ENCODE peak calls at places on chromosomes 5 and 9, in six cellular contexts. V is IMR-90, T is mammary epithelial cell, B is DND-41, U is MM.1S, E is H9. R is an unnamed sample.

GRCh38 chr5:65101706-65102105 is 333.0 kb downstream of the CWC27 start:
- DNase-seq in V (peak; percentile 70), T (no peak), B (no peak), U (no peak), E (no peak), R (no peak)

GRCh38 chr5:140214831-140215230 is 39.8 kb downstream of the CYSTM1 start:
- DNase-seq in V (peak; percentile 83), T (peak; percentile 92), B (peak; percentile 48), U (peak; percentile 85), E (no peak), R (no peak)

GRCh38 chr5:54063817-54064216 is 246.6 kb downstream of the ARL15 start:
- DNase-seq in V (peak; percentile 89), T (no peak), B (no peak), U (no peak), E (no peak), R (no peak)

GRCh38 chr5:95842955-95843544 is 20.5 kb upstream of the GLRX start:
- DNase-seq in V (peak; percentile 75), T (no peak), B (peak; percentile 81), U (peak; percentile 94), E (peak; percentile 57), R (peak; percentile 71)

GRCh38 chr5:72837524-72838096 is 21.1 kb downstream of the TNPO1 start:
- DNase-seq in V (no peak), T (no peak), B (no peak), U (no peak), E (no peak), R (no peak)

GRCh38 chr5:133117166-133117929 is 65.5 kb downstream of the HSPA4 start:
- DNase-seq in V (no peak), T (no peak), B (no peak), U (no peak), E (no peak), R (no peak)

GRCh38 chr5:153711755-153712154 is 221.3 kb downstream of the GRIA1 start:
- DNase-seq in V (peak; percentile 6), T (no peak), B (no peak), U (no peak), E (no peak), R (no peak)

GRCh38 chr5:43603535-43604363 is 769 bp downstream of the NNT start:
- DNase-seq in V (peak; percentile 33), T (peak; percentile 28), B (peak; percentile 76), U (peak; percentile 93), E (peak; percentile 52), R (peak; percentile 90)

GRCh38 chr9:20473566-20474116 is 148.7 kb downstream of the MLLT3 start:
- DNase-seq in V (no peak), T (no peak), B (no peak), U (no peak), E (no peak), R (no peak)

DNA sequence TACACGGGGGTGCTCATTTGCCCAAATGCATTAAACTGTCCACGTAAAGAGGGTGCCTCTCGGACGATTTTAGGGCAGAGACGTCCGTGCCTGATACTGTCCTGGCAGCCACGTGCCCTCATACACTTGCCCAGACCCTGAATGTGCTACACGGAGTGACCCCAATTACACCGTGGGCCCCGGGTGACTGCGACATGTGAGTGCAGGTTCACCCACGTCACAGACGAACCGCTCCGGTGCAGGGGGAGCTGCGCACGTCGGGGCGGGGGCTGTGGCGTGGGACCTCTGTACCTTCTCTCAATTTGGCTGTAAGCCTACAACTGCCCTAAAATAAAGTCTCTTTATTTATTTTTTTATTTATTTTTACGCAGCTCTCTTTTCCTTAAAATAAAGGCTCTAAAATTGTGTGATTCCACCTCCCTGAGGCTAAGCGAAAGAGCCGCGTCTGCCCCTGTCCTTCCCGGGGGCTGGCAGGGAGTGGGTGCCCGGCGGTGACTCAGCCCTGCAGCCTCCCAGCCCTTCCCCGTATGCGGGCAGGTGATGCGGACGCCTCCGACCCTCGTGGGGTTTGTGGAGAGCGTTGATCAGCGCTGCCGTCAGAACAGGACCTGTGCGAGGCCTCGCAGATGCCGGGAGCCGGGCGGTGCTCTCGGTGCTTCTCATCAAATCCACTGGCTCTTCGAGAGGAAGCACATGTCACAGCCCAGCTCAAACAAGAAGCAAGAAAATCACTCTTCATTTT is 9.2 kb upstream of the EGFL7 start:
- DNase-seq in V (no peak), T (peak; percentile 16), B (no peak), U (no peak), E (no peak), R (no peak)
- H3K27me3 ChIP-seq in V (peaks cover 13% of the 10 kb centered on the region), T (no peaks in the 10 kb centered on the region), B (no peaks in the 10 kb centered on the region), U (peaks cover 93% of the 10 kb centered on the region), E (no peaks in the 10 kb centered on the region), R (no peaks in the 10 kb centered on the region)

GRCh38 chr5:9063615-9064245 is 482.1 kb downstream of the SEMA5A start:
- DNase-seq in V (peak; percentile 30), T (no peak), B (no peak), U (no peak), E (no peak), R (no peak)
- H4K20me1 ChIP-seq in V (no peaks in the 10 kb centered on the region), T (no peaks in the 10 kb centered on the region), B (no peaks in the 10 kb centered on the region), U (no peaks in the 10 kb centered on the region), E (no peaks in the 10 kb centered on the region), R (no peaks in the 10 kb centered on the region)

DNA sequence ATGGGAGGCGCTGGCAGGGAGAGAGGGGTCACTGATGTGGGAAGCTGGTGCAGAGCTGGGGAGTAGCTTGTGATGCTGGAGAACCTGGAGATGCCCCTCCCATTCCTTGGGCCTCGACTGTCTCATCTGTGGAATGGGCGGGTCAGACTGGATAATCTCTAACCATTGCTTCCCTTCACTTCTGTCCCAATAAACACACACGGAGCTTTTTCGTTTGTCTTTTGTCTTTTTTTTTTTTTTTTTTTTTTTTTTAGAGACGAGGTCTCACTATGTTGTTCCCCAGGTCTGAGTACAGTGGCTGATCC is 36.5 kb downstream of the ALG2 start:
- DNase-seq in V (no peak), T (no peak), B (no peak), U (no peak), E (no peak), R (no peak)
- H2AFZ ChIP-seq in V (peak overlapping the region; percentile 88), T (no peak overlapping the region), B (peak overlapping the region; percentile 36), U (peak overlapping the region; percentile 51), E (no peak overlapping the region), R (no peak overlapping the region)

GRCh38 chr9:135692410-135692809 is 6.9 kb downstream of the SOHLH1 start:
- DNase-seq in V (peak; percentile 8), T (peak; percentile 57), B (no peak), U (no peak), E (no peak), R (no peak)
- H3K27me3 ChIP-seq in V (peaks cover 2% of the 10 kb centered on the region), T (no peaks in the 10 kb centered on the region), B (no peaks in the 10 kb centered on the region), U (peaks cover 91% of the 10 kb centered on the region), E (no peaks in the 10 kb centered on the region), R (no peaks in the 10 kb centered on the region)

GRCh38 chr5:148831590-148832565 is 5.5 kb downstream of the ADRB2 start:
- DNase-seq in V (no peak), T (no peak), B (no peak), U (peak; percentile 73), E (no peak), R (peak; percentile 83)
- H4K20me1 ChIP-seq in V (peaks cover 6% of the 10 kb centered on the region), T (no peaks in the 10 kb centered on the region), B (no peaks in the 10 kb centered on the region), U (no peaks in the 10 kb centered on the region), E (no peaks in the 10 kb centered on the region), R (peaks cover 47% of the 10 kb centered on the region)

DNA sequence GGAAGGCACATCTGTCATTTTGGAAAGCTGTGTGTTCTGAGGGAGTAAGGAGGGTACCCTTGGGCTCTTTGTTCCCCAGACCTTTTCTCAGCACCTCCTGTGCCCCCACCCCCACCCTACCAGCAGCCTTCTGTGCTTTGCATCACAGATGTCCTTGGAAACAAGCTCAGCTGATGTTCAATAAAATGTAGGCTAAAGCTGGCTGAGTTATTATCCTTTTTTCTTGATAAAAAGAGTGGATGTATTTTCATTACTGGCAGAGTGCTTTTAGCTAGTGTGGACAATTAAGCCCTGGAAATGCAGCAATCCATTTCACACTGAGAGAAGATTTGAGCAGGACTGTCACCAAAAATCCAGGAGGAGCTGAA is 50.4 kb upstream of the CTNNA1 start:
- DNase-seq in V (no peak), T (no peak), B (no peak), U (no peak), E (no peak), R (no peak)
- H2AFZ ChIP-seq in V (no peak overlapping the region), T (no peak overlapping the region), B (no peak overlapping the region), U (no peak overlapping the region), E (no peak overlapping the region), R (no peak overlapping the region)

DNA sequence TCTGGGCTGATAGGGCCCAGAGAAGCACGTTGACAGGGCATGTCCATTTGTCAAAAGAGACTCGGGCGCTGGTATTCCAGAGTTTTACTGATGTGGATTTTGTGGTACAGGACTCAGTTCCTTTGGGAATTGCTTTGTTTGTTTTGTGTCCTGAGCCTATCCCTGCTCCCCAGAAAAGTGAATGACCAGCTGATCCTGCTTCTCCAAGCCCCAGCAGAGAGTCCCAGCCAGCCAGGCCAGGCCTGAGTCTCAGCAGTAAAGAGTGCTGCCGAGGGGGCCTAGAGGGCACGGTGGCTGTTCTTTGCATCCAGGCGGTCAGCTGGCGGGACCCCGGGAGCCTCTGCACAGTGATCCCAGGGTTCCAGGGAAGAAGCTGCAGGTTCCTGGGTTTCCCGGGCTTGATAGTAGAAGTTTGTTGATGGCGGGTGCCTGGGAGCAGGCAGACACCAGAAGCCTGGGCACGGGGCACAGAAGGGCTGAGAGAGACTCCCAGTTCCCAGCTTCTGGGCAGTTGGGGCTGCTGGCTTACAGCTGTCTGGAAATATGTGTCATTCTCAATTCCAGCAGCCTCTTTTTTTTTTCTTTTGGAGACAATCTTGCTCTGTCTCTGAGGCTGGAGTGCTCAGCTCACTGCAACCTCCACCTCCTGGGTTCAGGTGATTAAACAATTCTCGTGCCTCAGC is 8.7 kb downstream of the PRDM12 start:
- DNase-seq in V (no peak), T (no peak), B (no peak), U (no peak), E (no peak), R (no peak)
- H3K27me3 ChIP-seq in V (peaks cover 24% of the 10 kb centered on the region), T (no peaks in the 10 kb centered on the region), B (no peaks in the 10 kb centered on the region), U (peaks cover 45% of the 10 kb centered on the region), E (peaks cover 8% of the 10 kb centered on the region), R (no peaks in the 10 kb centered on the region)

GRCh38 chr9:120372040-120372439 is 207.9 kb downstream of the CDK5RAP2 start:
- DNase-seq in V (no peak), T (no peak), B (no peak), U (no peak), E (no peak), R (no peak)
- H4K20me1 ChIP-seq in V (no peaks in the 10 kb centered on the region), T (no peaks in the 10 kb centered on the region), B (no peaks in the 10 kb centered on the region), U (no peaks in the 10 kb centered on the region), E (no peaks in the 10 kb centered on the region), R (no peaks in the 10 kb centered on the region)

GRCh38 chr9:86407022-86407421 is 52.8 kb upstream of the TUT7 start:
- DNase-seq in V (peak; percentile 75), T (peak; percentile 90), B (no peak), U (peak; percentile 18), E (peak; percentile 42), R (no peak)
- H2AFZ ChIP-seq in V (peak overlapping the region; percentile 82), T (peak overlapping the region; percentile 17), B (no peak overlapping the region), U (no peak overlapping the region), E (peak overlapping the region; percentile 77), R (no peak overlapping the region)

GRCh38 chr9:38299856-38300255 is 92.6 kb upstream of the ALDH1B1 start:
- DNase-seq in V (no peak), T (no peak), B (no peak), U (no peak), E (no peak), R (no peak)
- H3K27me3 ChIP-seq in V (peaks cover 28% of the 10 kb centered on the region), T (no peaks in the 10 kb centered on the region), B (no peaks in the 10 kb centered on the region), U (no peaks in the 10 kb centered on the region), E (no peaks in the 10 kb centered on the region), R (no peaks in the 10 kb centered on the region)

R was measured in Karpas-422.